ENCODE peak calls at places on chromosomes 16 and 17, in seven cellular contexts. Z is stomach; O is CD4-positive, CD25-positive, alpha-beta regulatory T cell; S is thoracic aorta; X is psoas muscle; K is mucosa of descending colon; G is mesendoderm. Q is an unnamed sample.

GRCh38 chr16:67156146-67156844 is 3.4 kb downstream of the TRADD start:
- DNase-seq in K (no peak), G (no peak), O (no peak), X (no peak), Z (no peak), S (no peak), Q (peak; percentile 50)

GRCh38 chr17:41825175-41825845 is 10.7 kb downstream of the NT5C3B start:
- DNase-seq in Z (no peak), K (no peak), X (peak; percentile 31), O (no peak), S (no peak), G (no peak), Q (no peak)

GRCh38 chr17:68821860-68822693 is 133.1 kb downstream of the ABCA8 start:
- DNase-seq in X (no peak), G (no peak), K (no peak), S (no peak), Z (no peak), O (no peak), Q (no peak)

GRCh38 chr17:10640475-10640874 is 16.6 kb downstream of the MYH3 start:
- DNase-seq in Z (no peak), K (no peak), G (no peak), X (no peak), S (no peak), O (no peak), Q (no peak)

GRCh38 chr17:61289408-61290385 is 109.9 kb upstream of the TBX2 start:
- DNase-seq in S (no peak), X (no peak), G (no peak), K (no peak), Z (no peak), O (no peak), Q (no peak)

GRCh38 chr17:81518113-81518784 is 5.7 kb upstream of the ACTG1 start:
- DNase-seq in X (no peak), K (no peak), S (no peak), G (peak; percentile 64), Z (no peak), O (no peak), Q (no peak)

GRCh38 chr16:89375686-89376085 is 114.7 kb downstream of the ANKRD11 start:
- DNase-seq in X (peak; percentile 40), K (no peak), Z (no peak), O (no peak), G (no peak), S (no peak), Q (no peak)

GRCh38 chr16:55552621-55553020 is 13.9 kb upstream of the CAPNS2 start:
- DNase-seq in Z (no peak), O (no peak), K (no peak), G (no peak), S (no peak), X (no peak), Q (no peak)

GRCh38 chr17:36731091-36731490 is 129.7 kb downstream of the MRM1 start:
- DNase-seq in K (peak; percentile 46), X (no peak), S (no peak), O (no peak), Z (no peak), G (no peak), Q (peak; percentile 35)

DNA sequence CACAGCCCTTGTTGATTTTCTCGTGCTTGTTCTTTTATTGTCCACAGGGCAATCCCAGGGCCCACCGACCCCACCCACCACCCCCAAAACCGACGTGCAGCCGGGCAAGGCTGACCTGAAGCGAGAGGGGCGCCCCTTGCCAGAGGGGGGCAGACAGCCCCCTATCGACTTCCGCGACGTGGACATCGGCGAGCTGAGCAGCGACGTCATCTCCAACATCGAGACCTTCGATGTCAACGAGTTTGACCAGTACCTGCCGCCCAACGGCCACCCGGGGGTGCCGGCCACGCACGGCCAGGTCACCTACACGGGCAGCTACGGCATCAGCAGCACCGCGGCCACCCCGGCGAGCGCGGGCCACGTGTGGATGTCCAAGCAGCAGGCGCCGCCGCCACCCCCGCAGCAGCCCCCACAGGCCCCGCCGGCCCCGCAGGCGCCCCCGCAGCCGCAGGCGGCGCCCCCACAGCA is 2.7 kb downstream of the SOX9 start:
- DNase-seq in O (no peak), K (peak; percentile 66), S (no peak), X (no peak), Z (peak; percentile 37), G (no peak), Q (no peak)
- H3K4me1 ChIP-seq in O (no peaks in the 10 kb centered on the region), K (peaks cover 9% of the 10 kb centered on the region), S (peaks cover 7% of the 10 kb centered on the region), X (peaks cover 4% of the 10 kb centered on the region), Z (peaks cover 60% of the 10 kb centered on the region), G (peaks cover 2% of the 10 kb centered on the region), Q (no peaks in the 10 kb centered on the region)

GRCh38 chr17:49742256-49742655 is 21.7 kb downstream of the FAM117A start:
- DNase-seq in G (no peak), S (no peak), O (peak; percentile 70), Z (no peak), X (no peak), K (no peak), Q (no peak)
- H3K4me1 ChIP-seq in G (no peaks in the 10 kb centered on the region), S (peaks cover 47% of the 10 kb centered on the region), O (peaks cover 94% of the 10 kb centered on the region), Z (peaks cover 88% of the 10 kb centered on the region), X (peaks cover 36% of the 10 kb centered on the region), K (peaks cover 39% of the 10 kb centered on the region), Q (peaks cover 4% of the 10 kb centered on the region)

DNA sequence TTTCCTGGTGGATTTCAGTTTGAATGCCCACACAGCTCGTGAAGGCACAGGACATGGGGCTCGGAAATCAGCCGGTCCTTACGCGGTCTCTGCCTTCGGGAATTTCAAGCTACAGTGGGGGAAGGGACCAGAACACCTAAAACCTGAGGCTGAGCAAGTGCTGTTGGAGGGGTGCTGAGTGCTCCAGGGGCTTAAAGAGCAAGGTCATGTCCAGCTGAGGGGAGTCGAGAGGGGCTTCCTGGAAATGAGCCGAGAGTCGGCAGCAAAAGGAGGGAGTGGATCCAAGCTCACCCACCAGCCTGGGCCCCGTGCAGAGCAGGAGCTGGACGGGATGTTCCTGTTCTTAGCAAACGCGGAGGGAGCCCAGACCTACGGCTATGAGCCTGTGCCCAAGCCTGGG is 73.2 kb upstream of the RPL38 start:
- DNase-seq in Z (no peak), S (no peak), K (no peak), O (no peak), G (no peak), X (no peak), Q (no peak)
- H3K4me1 ChIP-seq in Z (no peaks in the 10 kb centered on the region), S (no peaks in the 10 kb centered on the region), K (no peaks in the 10 kb centered on the region), O (no peaks in the 10 kb centered on the region), G (no peaks in the 10 kb centered on the region), X (no peaks in the 10 kb centered on the region), Q (no peaks in the 10 kb centered on the region)

GRCh38 chr17:7883781-7884386 is 4.7 kb upstream of the CHD3 start:
- DNase-seq in O (peak; percentile 57), S (no peak), G (no peak), X (no peak), K (no peak), Z (no peak), Q (no peak)
- H3K4me1 ChIP-seq in O (peaks cover 72% of the 10 kb centered on the region), S (peaks cover 23% of the 10 kb centered on the region), G (peaks cover 11% of the 10 kb centered on the region), X (peaks cover 33% of the 10 kb centered on the region), K (peaks cover 49% of the 10 kb centered on the region), Z (peaks cover 67% of the 10 kb centered on the region), Q (peaks cover 12% of the 10 kb centered on the region)

GRCh38 chr16:17277981-17278381 is 192.8 kb downstream of the XYLT1 start:
- DNase-seq in Z (peak; percentile 61), X (peak; percentile 58), G (peak; percentile 67), O (no peak), K (peak; percentile 73), S (no peak), Q (peak; percentile 76)
- H3K4me1 ChIP-seq in Z (peaks cover 38% of the 10 kb centered on the region), X (no peaks in the 10 kb centered on the region), G (no peaks in the 10 kb centered on the region), O (no peaks in the 10 kb centered on the region), K (peaks cover 43% of the 10 kb centered on the region), S (no peaks in the 10 kb centered on the region), Q (peaks cover 3% of the 10 kb centered on the region)

GRCh38 chr17:55281592-55282378 is 17.0 kb downstream of the HLF start:
- DNase-seq in X (no peak), Z (no peak), S (no peak), O (no peak), K (no peak), G (no peak), Q (no peak)
- H3K4me1 ChIP-seq in X (peaks cover 35% of the 10 kb centered on the region), Z (peaks cover 65% of the 10 kb centered on the region), S (peaks cover 36% of the 10 kb centered on the region), O (peaks cover 11% of the 10 kb centered on the region), K (peaks cover 15% of the 10 kb centered on the region), G (no peaks in the 10 kb centered on the region), Q (no peaks in the 10 kb centered on the region)

GRCh38 chr16:68247932-68248331 is 2.8 kb downstream of the PLA2G15 start:
- DNase-seq in Z (no peak), X (peak; percentile 40), O (no peak), K (peak; percentile 16), G (no peak), S (no peak), Q (no peak)
- H3K4me1 ChIP-seq in Z (peaks cover 37% of the 10 kb centered on the region), X (peaks cover 65% of the 10 kb centered on the region), O (peaks cover 21% of the 10 kb centered on the region), K (peaks cover 16% of the 10 kb centered on the region), G (peaks cover 4% of the 10 kb centered on the region), S (peaks cover 49% of the 10 kb centered on the region), Q (peaks cover 12% of the 10 kb centered on the region)

GRCh38 chr17:27340990-27341595 is 47.2 kb downstream of the WSB1 start:
- DNase-seq in O (no peak), G (no peak), X (no peak), S (no peak), K (no peak), Z (no peak), Q (no peak)
- H3K4me1 ChIP-seq in O (peaks cover 10% of the 10 kb centered on the region), G (peaks cover 19% of the 10 kb centered on the region), X (peaks cover 9% of the 10 kb centered on the region), S (peaks cover 3% of the 10 kb centered on the region), K (peaks cover 4% of the 10 kb centered on the region), Z (peaks cover 10% of the 10 kb centered on the region), Q (no peaks in the 10 kb centered on the region)

GRCh38 chr17:27541326-27542023 is 85.2 kb downstream of the KSR1 start:
- DNase-seq in X (no peak), G (no peak), O (no peak), S (no peak), Z (no peak), K (no peak), Q (no peak)
- H3K4me1 ChIP-seq in X (peaks cover 15% of the 10 kb centered on the region), G (peaks cover 8% of the 10 kb centered on the region), O (peaks cover 19% of the 10 kb centered on the region), S (peaks cover 16% of the 10 kb centered on the region), Z (peaks cover 61% of the 10 kb centered on the region), K (peaks cover 28% of the 10 kb centered on the region), Q (peaks cover under 1% of the 10 kb centered on the region)

DNA sequence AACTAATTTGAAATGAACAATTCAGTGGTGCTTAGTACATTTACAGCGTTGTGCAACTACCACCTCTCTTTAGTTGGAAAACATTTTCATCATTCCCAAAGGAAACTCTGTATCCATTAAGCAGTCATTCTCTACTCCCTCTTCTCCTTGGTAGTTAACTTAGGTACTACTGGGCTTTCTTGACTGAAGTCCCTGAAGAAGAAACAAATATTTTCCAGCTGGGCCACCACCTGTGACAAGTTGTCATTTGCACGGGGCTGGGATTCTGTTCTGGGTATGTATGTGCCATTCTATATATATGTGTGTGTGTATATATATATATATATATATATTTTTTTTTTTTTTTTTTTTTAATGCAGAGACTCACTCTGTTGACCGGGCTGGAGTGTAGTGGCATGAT is 15.4 kb upstream of the RMI2 start:
- DNase-seq in X (no peak), K (no peak), G (no peak), Z (no peak), S (no peak), O (no peak), Q (no peak)
- H3K4me1 ChIP-seq in X (no peaks in the 10 kb centered on the region), K (peaks cover 3% of the 10 kb centered on the region), G (peaks cover 2% of the 10 kb centered on the region), Z (peaks cover 17% of the 10 kb centered on the region), S (peaks cover 14% of the 10 kb centered on the region), O (peaks cover 22% of the 10 kb centered on the region), Q (peaks cover 2% of the 10 kb centered on the region)

Q was measured in colonic mucosa.